ENCODE peak calls at places on chromosome 22, in six cellular contexts. C is CD4-positive, CD25-positive, alpha-beta regulatory T cell; M is heart left ventricle; F is adipocyte; G is endodermal cell; P is CD8-positive, alpha-beta T cell. L is an unnamed sample.

GRCh38 chr22:46084376-46084775 is 66.0 kb upstream of the PPARA start:
- DNase-seq in C (no peak), M (no peak), F (no peak), G (no peak), P (no peak), L (peak; percentile 45)

GRCh38 chr22:33385611-33386010 is 327.4 kb upstream of the SYN3 start:
- DNase-seq in C (no peak), M (no peak), F (no peak), G (no peak), P (no peak), L (no peak)

GRCh38 chr22:50728523-50728931 is 9.5 kb upstream of the ACR start:
- DNase-seq in C (no peak), M (no peak), F (no peak), G (no peak), P (no peak), L (peak; percentile 42)

GRCh38 chr22:38173156-38173906 is 8.3 kb downstream of the PLA2G6 start:
- DNase-seq in C (no peak), M (no peak), F (no peak), G (no peak), P (no peak), L (no peak)

GRCh38 chr22:37416806-37417205 is 10.5 kb downstream of the ELFN2 start:
- DNase-seq in C (no peak), M (no peak), F (no peak), G (peak; percentile 65), P (no peak), L (no peak)

GRCh38 chr22:20654343-20655208 is 119.3 kb upstream of the SERPIND1 start:
- DNase-seq in C (no peak), M (no peak), F (no peak), G (peak; percentile 53), P (no peak), L (no peak)

GRCh38 chr22:25942126-25942988 is 200.4 kb downstream of the MYO18B start:
- DNase-seq in C (no peak), M (peak; percentile 42), F (no peak), G (no peak), P (no peak), L (no peak)

GRCh38 chr22:35043251-35043931 is 22.6 kb upstream of the ISX start:
- DNase-seq in C (no peak), M (no peak), F (peak; percentile 3), G (peak; percentile 67), P (no peak), L (no peak)

GRCh38 chr22:40258463-40259046 is 80.8 kb downstream of the TNRC6B start:
- DNase-seq in C (no peak), M (no peak), F (peak; percentile 36), G (no peak), P (no peak), L (no peak)

GRCh38 chr22:20554824-20555223 is 47.4 kb downstream of the MED15 start:
- DNase-seq in C (no peak), M (no peak), F (no peak), G (no peak), P (no peak), L (no peak)

GRCh38 chr22:44448271-44448780 is 49.7 kb downstream of the RTL6 start:
- DNase-seq in C (no peak), M (peak; percentile 63), F (peak; percentile 97), G (peak; percentile 34), P (no peak), L (peak; percentile 82)

GRCh38 chr22:21765909-21766529 is 30.4 kb upstream of the YPEL1 start:
- DNase-seq in C (no peak), M (no peak), F (no peak), G (no peak), P (no peak), L (no peak)

GRCh38 chr22:20130319-20130718 is 1.3 kb upstream of the ZDHHC8 start:
- DNase-seq in C (no peak), M (no peak), F (no peak), G (peak; percentile 68), P (no peak), L (no peak)

GRCh38 chr22:41782316-41782715 is 18.2 kb upstream of the CCDC134 start:
- DNase-seq in C (no peak), M (no peak), F (no peak), G (no peak), P (no peak), L (no peak)

GRCh38 chr22:36343070-36343719 is 44.6 kb downstream of the MYH9 start:
- DNase-seq in C (no peak), M (no peak), F (no peak), G (no peak), P (no peak), L (no peak)

GRCh38 chr22:24289781-24290181 is 19.1 kb downstream of the SPECC1L start:
- DNase-seq in C (no peak), M (no peak), F (peak; percentile 48), G (no peak), P (no peak), L (no peak)
- H3K4me1 ChIP-seq in C (peaks cover 8% of the 10 kb centered on the region), M (peaks cover 7% of the 10 kb centered on the region), F (peaks cover 48% of the 10 kb centered on the region), G (no peaks in the 10 kb centered on the region), P (peaks cover 30% of the 10 kb centered on the region), L (peaks cover 73% of the 10 kb centered on the region)

DNA sequence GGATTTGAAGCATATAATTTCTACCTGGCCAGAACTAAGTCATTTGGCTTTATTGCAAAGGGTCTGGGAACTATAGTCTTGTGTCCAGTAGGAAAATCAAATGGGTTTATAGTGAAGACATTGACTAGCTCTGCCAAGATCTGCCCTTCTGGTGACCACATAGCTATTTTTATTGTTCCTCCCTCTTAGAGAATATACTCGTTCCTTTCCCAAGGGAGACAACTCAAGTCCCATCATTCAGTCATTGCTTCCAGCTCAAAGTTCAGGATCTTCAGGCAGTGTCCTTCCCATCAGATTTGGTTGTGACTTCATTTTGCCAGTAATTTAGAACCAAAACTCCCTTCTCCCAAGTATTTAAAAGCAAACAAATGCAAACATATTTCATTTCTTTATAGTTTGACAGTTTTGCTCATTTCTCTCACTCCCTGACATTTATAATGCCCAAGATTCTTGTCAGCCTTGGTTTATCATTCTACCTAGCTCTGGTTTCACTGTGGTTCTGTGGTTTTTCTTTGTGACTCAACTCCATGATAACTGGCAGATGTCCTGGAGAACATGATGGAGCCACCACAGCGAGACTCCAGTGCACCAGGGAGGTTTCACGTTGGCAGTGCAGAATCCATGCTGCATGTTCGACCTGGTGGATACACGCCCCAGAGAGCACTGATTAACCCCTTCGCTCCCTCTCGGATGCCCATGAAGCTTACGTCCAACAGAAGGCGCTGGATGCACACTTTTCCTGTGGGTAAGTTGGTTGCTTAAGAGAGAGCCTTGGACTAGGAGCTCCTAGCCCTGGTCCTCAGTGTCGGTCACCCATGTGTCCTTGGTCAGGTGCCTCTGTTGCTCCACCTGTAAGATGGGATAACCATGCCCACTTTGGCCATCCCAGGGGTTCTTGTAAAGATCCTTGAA is 64.9 kb downstream of the DEPDC5 start:
- DNase-seq in C (no peak), M (no peak), F (peak; percentile 14), G (no peak), P (no peak), L (no peak)
- H3K36me3 ChIP-seq in C (peaks cover 91% of the 10 kb centered on the region), M (peaks cover 100% of the 10 kb centered on the region), F (peaks cover 79% of the 10 kb centered on the region), G (peaks cover 85% of the 10 kb centered on the region), P (peaks cover 60% of the 10 kb centered on the region), L (peaks cover 25% of the 10 kb centered on the region)

DNA sequence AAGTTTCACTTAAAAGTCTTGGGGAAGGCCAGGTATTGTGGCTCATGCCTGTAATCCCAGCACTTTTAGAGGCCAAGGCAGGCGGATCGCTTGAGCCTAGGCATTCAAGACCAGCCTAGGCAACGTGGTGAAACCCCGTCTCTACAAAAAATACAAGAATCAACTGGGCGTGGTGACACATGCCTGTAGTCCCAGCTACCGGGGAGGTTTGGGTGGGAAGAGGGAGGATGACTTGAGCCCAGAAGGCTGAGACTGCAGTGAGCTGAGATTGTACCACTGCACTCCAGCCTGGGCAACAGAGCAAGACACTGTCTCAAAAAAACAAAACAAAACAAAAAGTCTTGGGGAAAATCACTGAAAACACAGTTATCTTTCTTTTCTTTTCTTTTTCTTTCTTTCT is 15.4 kb upstream of the XBP1 start:
- DNase-seq in C (no peak), M (no peak), F (no peak), G (no peak), P (no peak), L (no peak)
- H3K4me1 ChIP-seq in C (peaks cover 32% of the 10 kb centered on the region), M (no peaks in the 10 kb centered on the region), F (peaks cover 27% of the 10 kb centered on the region), G (peaks cover 4% of the 10 kb centered on the region), P (peaks cover 69% of the 10 kb centered on the region), L (peaks cover 24% of the 10 kb centered on the region)

GRCh38 chr22:31093956-31094622 is 13.0 kb downstream of the SMTN start:
- DNase-seq in C (no peak), M (no peak), F (no peak), G (peak; percentile 33), P (no peak), L (peak; percentile 81)

GRCh38 chr22:31097941-31098632 is 9.3 kb downstream of the SELENOM start:
- DNase-seq in C (no peak), M (no peak), F (no peak), G (no peak), P (no peak), L (no peak)

GRCh38 chr22:31096637-31097274 is 10.6 kb downstream of the SELENOM start:
- DNase-seq in C (no peak), M (peak; percentile 14), F (no peak), G (peak; percentile 69), P (no peak), L (no peak)

GRCh38 chr22:31094741-31095140 is 12.6 kb downstream of the SELENOM start:
- DNase-seq in C (no peak), M (no peak), F (no peak), G (no peak), P (no peak), L (no peak)

GRCh38 chr22:31095637-31096249 is 11.6 kb downstream of the SELENOM start:
- DNase-seq in C (no peak), M (no peak), F (no peak), G (no peak), P (no peak), L (no peak)
- H3K36me3 ChIP-seq in C (no peaks in the 10 kb centered on the region), M (peaks cover 100% of the 10 kb centered on the region), F (peaks cover 59% of the 10 kb centered on the region), G (peaks cover 11% of the 10 kb centered on the region), P (no peaks in the 10 kb centered on the region), L (peaks cover 86% of the 10 kb centered on the region)

L was measured in psoas muscle.